ENCODE peak calls at places on chromosome 2, in four cellular contexts. G is H1, E is K562, V is GM12878. C is an unnamed sample.

GRCh38 chr2:241111443-241111810 is 9.3 kb upstream of the MTERF4 start:
- DNase-seq in V (no peak), E (no peak), G (no peak), C (no peak)

GRCh38 chr2:113891265-113891959 is 1.5 kb downstream of the ACTR3 start:
- DNase-seq in V (no peak), E (no peak), G (no peak), C (no peak)

GRCh38 chr2:73740767-73741166 is 3.6 kb upstream of the TPRKB start:
- DNase-seq in V (no peak), E (no peak), G (no peak), C (no peak)

GRCh38 chr2:187985923-187986322 is 305.8 kb upstream of the GULP1 start:
- DNase-seq in G (no peak), E (no peak), V (no peak), C (no peak)

GRCh38 chr2:135985826-135986393 is 484 bp upstream of the DARS1 start:
- DNase-seq in V (peak), G (no peak), E (no peak), C (no peak)

GRCh38 chr2:240165638-240166037 is 25.2 kb upstream of the OTOS start:
- DNase-seq in V (no peak), E (no peak), G (no peak), C (no peak)

GRCh38 chr2:69985684-69986083 is 24.3 kb upstream of the ASPRV1 start:
- DNase-seq in V (no peak), G (no peak), E (no peak), C (no peak)

GRCh38 chr2:40184551-40184950 is 267.3 kb downstream of the SLC8A1 start:
- DNase-seq in G (no peak), V (no peak), E (no peak), C (no peak)

GRCh38 chr2:127293758-127294562 is at the start of gene ERCC3:
- DNase-seq in V (peak), G (peak), E (peak), C (peak)

GRCh38 chr2:234251326-234252271 is 201.1 kb downstream of the SPP2 start:
- DNase-seq in E (no peak), V (no peak), G (no peak), C (peak)

GRCh38 chr2:11405599-11406491 is 60.1 kb downstream of the E2F6 start:
- DNase-seq in G (no peak), V (no peak), E (no peak), C (no peak)

GRCh38 chr2:176652300-176653182 is 383.3 kb downstream of the MTX2 start:
- DNase-seq in E (peak), G (no peak), V (no peak), C (peak)

GRCh38 chr2:64345998-64346397 is 108.0 kb upstream of the LGALSL start:
- DNase-seq in E (no peak), V (no peak), G (no peak), C (no peak)

GRCh38 chr2:164773635-164774034 is 68.0 kb downstream of the COBLL1 start:
- DNase-seq in E (no peak), V (no peak), G (no peak), C (no peak)

GRCh38 chr2:120923426-120923825 is 187.8 kb downstream of the GLI2 start:
- DNase-seq in E (no peak), G (no peak), V (no peak), C (no peak)

GRCh38 chr2:140714586-140714985 is 1416.2 kb downstream of the LRP1B start:
- DNase-seq in V (no peak), E (no peak), G (no peak), C (no peak)

GRCh38 chr2:1743396-1744150 is 742 bp downstream of the PXDN start:
- DNase-seq in V (no peak), G (no peak), E (no peak), C (no peak)

GRCh38 chr2:46101557-46102220 is 195.5 kb upstream of the EPAS1 start:
- DNase-seq in V (no peak), E (no peak), G (no peak), C (no peak)

GRCh38 chr2:27320958-27321543 is 1.8 kb downstream of the MPV17 start:
- DNase-seq in G (peak), E (peak), V (no peak), C (peak)

GRCh38 chr2:54907663-54908062 is 142.6 kb downstream of the RTN4 start:
- DNase-seq in G (no peak), V (no peak), E (no peak), C (no peak)
- TF ChIP-seq BRCA1 in G (no peak), V (no peak), E (no peak), C (no peak)

GRCh38 chr2:72117718-72118117 is 29.9 kb downstream of the CYP26B1 start:
- DNase-seq in G (no peak), V (no peak), E (no peak), C (no peak)

GRCh38 chr2:72116081-72116533 is 31.6 kb downstream of the CYP26B1 start:
- DNase-seq in E (peak), V (no peak), G (no peak), C (no peak)

GRCh38 chr2:72118951-72119350 is 28.7 kb downstream of the CYP26B1 start:
- DNase-seq in V (no peak), E (no peak), G (no peak), C (no peak)

GRCh38 chr2:72117029-72117428 is 30.6 kb downstream of the CYP26B1 start:
- DNase-seq in V (no peak), G (no peak), E (no peak), C (no peak)

GRCh38 chr2:72118386-72118785 is 29.3 kb downstream of the CYP26B1 start:
- DNase-seq in E (no peak), G (no peak), V (no peak), C (no peak)
- TF ChIP-seq JUND in E (no peak), G (no peak), V (no peak), C (no peak)

DNA sequence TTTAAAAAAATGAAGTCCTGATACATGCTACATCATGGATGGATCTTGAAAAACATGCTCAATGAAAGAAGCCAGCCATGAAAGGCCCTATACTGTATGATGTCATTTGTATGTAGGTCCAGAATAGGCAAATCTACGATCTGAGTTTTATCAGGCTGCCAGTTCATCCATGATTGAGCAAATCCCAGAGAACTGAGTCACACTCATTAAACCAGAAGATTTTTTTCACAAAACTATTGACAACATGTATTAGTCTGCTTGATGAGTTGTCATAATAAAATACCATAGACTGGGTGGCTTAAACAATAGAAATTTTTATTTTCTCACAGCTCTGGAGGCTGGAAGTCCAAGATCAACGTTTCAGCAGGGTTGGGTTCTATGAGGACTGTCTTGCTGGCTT is 130.7 kb downstream of the MREG start:
- DNase-seq in G (no peak), V (no peak), E (no peak), C (no peak)
- TF ChIP-seq BRCA1 in G (no peak), V (no peak), E (no peak), C (no peak)

GRCh38 chr2:118032169-118033013 is 18.5 kb upstream of the CCDC93 start:
- DNase-seq in E (peak), V (no peak), G (no peak), C (peak)
- TF ChIP-seq JUND in E (no peak), V (no peak), G (no peak), C (no peak)

GRCh38 chr2:4219121-4219520 is 515.7 kb downstream of the DCDC2C start:
- DNase-seq in G (no peak), E (no peak), V (no peak), C (no peak)
- TF ChIP-seq BRCA1 in G (no peak), E (no peak), V (no peak), C (no peak)

DNA sequence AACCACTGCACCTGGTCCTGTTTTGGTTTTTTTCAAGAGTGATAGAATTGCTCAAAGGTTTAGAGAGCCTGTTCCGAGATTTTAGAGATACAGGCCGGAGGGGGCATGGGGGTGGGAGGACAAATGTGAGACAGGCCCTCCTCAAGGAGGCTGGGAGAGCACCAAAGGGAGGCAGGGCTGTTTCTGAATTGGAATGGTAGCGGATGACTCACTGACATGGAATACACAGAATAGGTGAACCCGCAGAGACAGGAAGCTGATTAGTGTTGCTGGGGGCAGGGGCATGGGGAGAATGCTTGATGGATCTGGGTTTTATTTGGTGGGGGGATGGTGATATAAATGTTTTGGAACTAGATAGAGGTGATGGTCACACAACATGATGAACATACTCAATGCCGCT is 111.0 kb upstream of the MGAT5 start:
- DNase-seq in G (no peak), V (no peak), E (no peak), C (no peak)
- TF ChIP-seq JUND in G (peak), V (no peak), E (no peak), C (no peak)